ENCODE peak calls at places on chromosome 22, in four cellular contexts. One of them, this sample, is unnamed.
A peak's percentile ranks its signal among the peaks of the same experiment; 100 is the strongest.

GRCh38 chr22:27987557-27987956 is 68.5 kb upstream of the PITPNB start:
- DNase-seq in HepG2: no peak
- DNase-seq in WTC11: no peak
- DNase-seq in K562: no peak
- DNase-seq in this sample: no peak

GRCh38 chr22:44914026-44914721 is 95.6 kb downstream of the PHF21B start:
- DNase-seq in WTC11: no peak
- DNase-seq in HepG2: no peak
- DNase-seq in K562: no peak
- DNase-seq in this sample: no peak

GRCh38 chr22:23522642-23523251 is 57.3 kb downstream of the IGLL1 start:
- DNase-seq in HepG2: peak; percentile 36
- DNase-seq in WTC11: no peak
- DNase-seq in K562: peak; percentile 20
- DNase-seq in this sample: no peak

GRCh38 chr22:26550498-26551033 is 38.3 kb upstream of the TFIP11 start:
- DNase-seq in K562: no peak
- DNase-seq in HepG2: peak; percentile 17
- DNase-seq in WTC11: no peak
- DNase-seq in this sample: no peak

GRCh38 chr22:21695432-21696085 is 29.7 kb downstream of the PPIL2 start:
- DNase-seq in HepG2: no peak
- DNase-seq in WTC11: no peak
- DNase-seq in K562: peak; percentile 58
- DNase-seq in this sample: no peak

GRCh38 chr22:43827336-43827735 is 15.2 kb upstream of the EFCAB6 start:
- DNase-seq in HepG2: no peak
- DNase-seq in WTC11: no peak
- DNase-seq in K562: no peak
- DNase-seq in this sample: no peak

GRCh38 chr22:35721954-35722353 is 4.3 kb downstream of the APOL5 start:
- DNase-seq in HepG2: no peak
- DNase-seq in K562: no peak
- DNase-seq in WTC11: no peak
- DNase-seq in this sample: no peak

GRCh38 chr22:23850136-23850611 is 7.5 kb upstream of the SLC2A11 start:
- DNase-seq in HepG2: no peak
- DNase-seq in K562: no peak
- DNase-seq in WTC11: no peak
- DNase-seq in this sample: no peak

GRCh38 chr22:48676266-48677167 is 1151.2 kb downstream of the BRD1 start:
- DNase-seq in WTC11: no peak
- DNase-seq in K562: no peak
- DNase-seq in HepG2: no peak
- DNase-seq in this sample: no peak

GRCh38 chr22:19065929-19066328 is 56.3 kb downstream of the DGCR2 start:
- DNase-seq in HepG2: no peak
- DNase-seq in K562: no peak
- DNase-seq in WTC11: no peak
- DNase-seq in this sample: no peak

GRCh38 chr22:27970596-27971220 is 51.7 kb upstream of the PITPNB start:
- DNase-seq in K562: no peak
- DNase-seq in WTC11: no peak
- DNase-seq in HepG2: no peak
- DNase-seq in this sample: no peak

GRCh38 chr22:20571531-20572007 is 64.2 kb downstream of the MED15 start:
- DNase-seq in WTC11: peak; percentile 72
- DNase-seq in K562: peak; percentile 99
- DNase-seq in HepG2: peak; percentile 16
- DNase-seq in this sample: peak; percentile 21

GRCh38 chr22:35056486-35056885 is 9.5 kb upstream of the ISX start:
- DNase-seq in HepG2: no peak
- DNase-seq in K562: peak; percentile 15
- DNase-seq in WTC11: no peak
- DNase-seq in this sample: no peak

GRCh38 chr22:27639180-27640086 is 162.1 kb downstream of the MN1 start:
- DNase-seq in WTC11: no peak
- DNase-seq in K562: no peak
- DNase-seq in HepG2: no peak
- DNase-seq in this sample: no peak

GRCh38 chr22:20520093-20520511 is 12.7 kb downstream of the MED15 start:
- DNase-seq in HepG2: no peak
- DNase-seq in K562: peak; percentile 61
- DNase-seq in WTC11: no peak
- DNase-seq in this sample: no peak

GRCh38 chr22:36443198-36443770 is 38.2 kb downstream of the TXN2 start:
- DNase-seq in WTC11: no peak
- DNase-seq in K562: no peak
- DNase-seq in HepG2: no peak
- DNase-seq in this sample: no peak

GRCh38 chr22:27086728-27087450 is 429.5 kb downstream of the MIAT start:
- DNase-seq in WTC11: no peak
- DNase-seq in HepG2: no peak
- DNase-seq in K562: no peak
- DNase-seq in this sample: no peak

GRCh38 chr22:25352294-25352680 is 132.8 kb downstream of the CRYBB2 start:
- DNase-seq in K562: no peak
- DNase-seq in HepG2: no peak
- DNase-seq in WTC11: no peak
- DNase-seq in this sample: no peak

GRCh38 chr22:19688301-19689290 is 25.7 kb upstream of the SEPTIN5 start:
- DNase-seq in WTC11: no peak
- DNase-seq in K562: peak; percentile 56
- DNase-seq in HepG2: no peak
- DNase-seq in this sample: no peak

GRCh38 chr22:48890693-48891554 is 936.7 kb downstream of the BRD1 start:
- DNase-seq in HepG2: no peak
- DNase-seq in WTC11: no peak
- DNase-seq in K562: no peak
- DNase-seq in this sample: no peak

GRCh38 chr22:49944399-49944891 is 16.1 kb upstream of the PIM3 start:
- DNase-seq in HepG2: no peak
- DNase-seq in WTC11: no peak
- DNase-seq in K562: no peak
- DNase-seq in this sample: peak; percentile 62

GRCh38 chr22:45007946-45008852 is 1.6 kb downstream of the PHF21B start:
- DNase-seq in HepG2: no peak
- DNase-seq in WTC11: peak; percentile 68
- DNase-seq in K562: peak; percentile 16
- DNase-seq in this sample: peak; percentile 43

GRCh38 chr22:24761888-24762675 is 12.4 kb downstream of the PIWIL3 start:
- DNase-seq in K562: no peak
- DNase-seq in WTC11: no peak
- DNase-seq in HepG2: no peak
- DNase-seq in this sample: no peak

GRCh38 chr22:34950480-34950879 is 115.5 kb upstream of the ISX start:
- DNase-seq in HepG2: no peak
- DNase-seq in K562: no peak
- DNase-seq in WTC11: peak; percentile 16
- DNase-seq in this sample: no peak

GRCh38 chr22:26486394-26486793 is 2.7 kb downstream of the SRRD start:
- DNase-seq in HepG2: no peak
- DNase-seq in WTC11: no peak
- DNase-seq in K562: no peak
- DNase-seq in this sample: no peak

GRCh38 chr22:44659140-44659539 is 42.9 kb upstream of the PRR5 start:
- DNase-seq in WTC11: no peak
- DNase-seq in HepG2: no peak
- DNase-seq in K562: no peak
- DNase-seq in this sample: no peak

GRCh38 chr22:44340271-44341239 is 27.8 kb upstream of the SHISAL1 start:
- DNase-seq in HepG2: no peak
- DNase-seq in K562: no peak
- DNase-seq in WTC11: no peak
- DNase-seq in this sample: no peak

GRCh38 chr22:40220316-40221054 is 42.8 kb downstream of the TNRC6B start:
- DNase-seq in WTC11: no peak
- DNase-seq in K562: no peak
- DNase-seq in HepG2: no peak
- DNase-seq in this sample: no peak

GRCh38 chr22:22692707-22693530 is 48.5 kb downstream of the GGTLC2 start:
- DNase-seq in WTC11: peak; percentile 80
- DNase-seq in K562: peak; percentile 100
- DNase-seq in HepG2: peak; percentile 45
- DNase-seq in this sample: peak; percentile 69

GRCh38 chr22:28051787-28052356 is 132.8 kb upstream of the PITPNB start:
- DNase-seq in HepG2: peak; percentile 43
- DNase-seq in K562: peak; percentile 43
- DNase-seq in WTC11: peak; percentile 85
- DNase-seq in this sample: peak; percentile 21

GRCh38 chr22:48955351-48956311 is 872.0 kb downstream of the BRD1 start:
- DNase-seq in K562: no peak
- DNase-seq in HepG2: no peak
- DNase-seq in WTC11: no peak
- DNase-seq in this sample: no peak

GRCh38 chr22:48976556-48977535 is 850.8 kb downstream of the BRD1 start:
- DNase-seq in K562: no peak
- DNase-seq in HepG2: peak; percentile 7
- DNase-seq in WTC11: no peak
- DNase-seq in this sample: no peak

GRCh38 chr22:18110194-18110943 is at the start of gene TUBA8:
- DNase-seq in HepG2: no peak
- DNase-seq in WTC11: peak; percentile 66
- DNase-seq in K562: no peak
- DNase-seq in this sample: no peak

GRCh38 chr22:26461188-26461810 is 22.3 kb downstream of the HPS4 start:
- DNase-seq in WTC11: peak; percentile 88
- DNase-seq in HepG2: peak; percentile 24
- DNase-seq in K562: peak; percentile 51
- DNase-seq in this sample: peak; percentile 32

GRCh38 chr22:38075105-38075825 is 8.7 kb downstream of the SLC16A8 start:
- DNase-seq in K562: peak; percentile 67
- DNase-seq in HepG2: no peak
- DNase-seq in WTC11: no peak
- DNase-seq in this sample: no peak
- TF ChIP-seq NR3C1 in K562: no peak
- TF ChIP-seq NR3C1 in HepG2: no peak
- TF ChIP-seq NR3C1 in WTC11: no peak
- TF ChIP-seq NR3C1 in this sample: no peak

GRCh38 chr22:47610766-47611165 is 848.3 kb downstream of the TBC1D22A start:
- DNase-seq in WTC11: no peak
- DNase-seq in K562: no peak
- DNase-seq in HepG2: no peak
- DNase-seq in this sample: no peak

GRCh38 chr22:47612136-47612910 is 849.9 kb downstream of the TBC1D22A start:
- DNase-seq in WTC11: no peak
- DNase-seq in K562: peak; percentile 27
- DNase-seq in HepG2: no peak
- DNase-seq in this sample: no peak

GRCh38 chr22:47608421-47608820 is 846.0 kb downstream of the TBC1D22A start:
- DNase-seq in HepG2: no peak
- DNase-seq in WTC11: no peak
- DNase-seq in K562: no peak
- DNase-seq in this sample: no peak

GRCh38 chr22:47609653-47610052 is 847.2 kb downstream of the TBC1D22A start:
- DNase-seq in HepG2: no peak
- DNase-seq in WTC11: no peak
- DNase-seq in K562: no peak
- DNase-seq in this sample: no peak

GRCh38 chr22:47610281-47610680 is 847.8 kb downstream of the TBC1D22A start:
- DNase-seq in K562: no peak
- DNase-seq in WTC11: no peak
- DNase-seq in HepG2: no peak
- DNase-seq in this sample: no peak
- TF ChIP-seq NR3C1 in K562: no peak
- TF ChIP-seq NR3C1 in WTC11: no peak
- TF ChIP-seq NR3C1 in HepG2: no peak
- TF ChIP-seq NR3C1 in this sample: no peak

GRCh38 chr22:41229730-41230398 is 10.9 kb downstream of the CHADL start:
- DNase-seq in K562: no peak
- DNase-seq in HepG2: no peak
- DNase-seq in WTC11: no peak
- DNase-seq in this sample: no peak
- TF ChIP-seq NR3C1 in K562: no peak
- TF ChIP-seq NR3C1 in HepG2: no peak
- TF ChIP-seq NR3C1 in WTC11: no peak
- TF ChIP-seq NR3C1 in this sample: no peak

GRCh38 chr22:32823024-32823730 is 21.7 kb downstream of the TIMP3 start:
- DNase-seq in HepG2: peak; percentile 62
- DNase-seq in WTC11: peak; percentile 78
- DNase-seq in K562: peak; percentile 51
- DNase-seq in this sample: peak; percentile 25
- TF ChIP-seq NR3C1 in HepG2: no peak
- TF ChIP-seq NR3C1 in WTC11: no peak
- TF ChIP-seq NR3C1 in K562: no peak
- TF ChIP-seq NR3C1 in this sample: no peak

GRCh38 chr22:42284230-42284591 is 13.8 kb upstream of the TCF20 start:
- DNase-seq in HepG2: no peak
- DNase-seq in WTC11: no peak
- DNase-seq in K562: no peak
- DNase-seq in this sample: no peak

GRCh38 chr22:42286205-42286604 is 15.8 kb upstream of the TCF20 start:
- DNase-seq in K562: no peak
- DNase-seq in WTC11: no peak
- DNase-seq in HepG2: no peak
- DNase-seq in this sample: no peak

GRCh38 chr22:42284643-42285181 is 14.3 kb upstream of the TCF20 start:
- DNase-seq in HepG2: no peak
- DNase-seq in WTC11: no peak
- DNase-seq in K562: no peak
- DNase-seq in this sample: no peak

GRCh38 chr22:42287174-42287890 is 16.9 kb upstream of the TCF20 start:
- DNase-seq in K562: no peak
- DNase-seq in HepG2: no peak
- DNase-seq in WTC11: no peak
- DNase-seq in this sample: no peak

DNA sequence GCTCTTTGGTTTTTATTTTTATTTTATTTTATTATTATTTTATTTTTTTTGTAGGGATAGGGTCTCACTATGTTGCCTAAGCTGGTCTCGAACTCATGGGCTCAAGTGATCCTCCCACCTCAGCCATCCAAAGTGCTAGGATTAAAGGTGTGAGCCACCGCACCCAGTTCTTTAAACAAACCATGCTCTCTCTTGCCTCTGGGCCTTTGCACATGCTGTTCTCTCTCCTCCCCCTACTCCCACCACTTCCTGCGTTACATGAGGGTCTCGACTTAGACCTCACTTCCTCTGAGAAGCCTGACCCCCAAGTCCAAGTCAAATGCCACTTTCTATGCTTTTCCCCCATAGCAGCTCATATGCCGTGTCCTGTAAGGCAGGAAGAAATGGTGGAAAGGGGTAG is 15.2 kb upstream of the TCF20 start:
- DNase-seq in WTC11: no peak
- DNase-seq in HepG2: no peak
- DNase-seq in K562: no peak
- DNase-seq in this sample: no peak
- TF ChIP-seq NR3C1 in WTC11: no peak
- TF ChIP-seq NR3C1 in HepG2: no peak
- TF ChIP-seq NR3C1 in K562: no peak
- TF ChIP-seq NR3C1 in this sample: no peak

This sample was measured in A549.